ENCODE peak calls at places on chromosomes 4 and X, in eight cellular contexts. P is GM12878; J is astrocyte; H is CD4-positive, CD25-positive, alpha-beta regulatory T cell; Y is CD8-positive, alpha-beta T cell; O is ovary; I is heart left ventricle; F is colonic mucosa. E is an unnamed sample.

GRCh38 chrX:5449323-5449722 is 779.3 kb downstream of the NLGN4X start:
- DNase-seq in P (no peak), J (no peak), H (no peak), Y (no peak), O (no peak), I (no peak), F (no peak), E (no peak)

GRCh38 chrX:16002185-16002584 is 121.2 kb upstream of the GRPR start:
- DNase-seq in P (no peak), J (no peak), H (no peak), Y (no peak), O (no peak), I (no peak), F (no peak), E (no peak)

GRCh38 chrX:73825569-73825968 is 262.6 kb downstream of the CHIC1 start:
- DNase-seq in P (no peak), J (no peak), H (no peak), Y (no peak), O (no peak), I (no peak), F (no peak), E (no peak)

GRCh38 chrX:148133099-148133725 is 152.1 kb downstream of the FMR1NB start:
- DNase-seq in P (no peak), J (no peak), H (peak; percentile 34), Y (no peak), O (no peak), I (no peak), F (no peak), E (no peak)

GRCh38 chrX:2485460-2485753 is 15.4 kb downstream of the DHRSX start:
- DNase-seq in P (no peak), J (no peak), H (no peak), Y (no peak), O (no peak), I (no peak), F (no peak), E (no peak)

GRCh38 chrX:13717697-13718483 is 16.5 kb downstream of the TRAPPC2 start:
- DNase-seq in P (no peak), J (peak; percentile 58), H (no peak), Y (no peak), O (peak; percentile 35), I (no peak), F (no peak), E (peak; percentile 53)

GRCh38 chr4:156536661-156537060 is 434.9 kb downstream of the PDGFC start:
- DNase-seq in P (no peak), J (peak; percentile 63), H (no peak), Y (no peak), O (no peak), I (no peak), F (no peak), E (no peak)

GRCh38 chr4:149549911-149550310 is 265.7 kb downstream of the IQCM start:
- DNase-seq in P (no peak), J (peak; percentile 10), H (no peak), Y (no peak), O (no peak), I (peak; percentile 16), F (no peak), E (no peak)

GRCh38 chr4:101198741-101199339 is 148.5 kb downstream of the PPP3CA start:
- DNase-seq in P (no peak), J (no peak), H (no peak), Y (no peak), O (no peak), I (no peak), F (no peak), E (no peak)

GRCh38 chr4:101199507-101200285 is 147.6 kb downstream of the PPP3CA start:
- DNase-seq in P (no peak), J (peak; percentile 84), H (no peak), Y (no peak), O (no peak), I (no peak), F (no peak), E (no peak)

GRCh38 chr4:101197350-101197749 is 150.0 kb downstream of the PPP3CA start:
- DNase-seq in P (no peak), J (no peak), H (no peak), Y (no peak), O (no peak), I (no peak), F (no peak), E (no peak)

GRCh38 chr4:101201421-101201820 is 145.9 kb downstream of the PPP3CA start:
- DNase-seq in P (no peak), J (no peak), H (no peak), Y (no peak), O (no peak), I (no peak), F (no peak), E (no peak)

DNA sequence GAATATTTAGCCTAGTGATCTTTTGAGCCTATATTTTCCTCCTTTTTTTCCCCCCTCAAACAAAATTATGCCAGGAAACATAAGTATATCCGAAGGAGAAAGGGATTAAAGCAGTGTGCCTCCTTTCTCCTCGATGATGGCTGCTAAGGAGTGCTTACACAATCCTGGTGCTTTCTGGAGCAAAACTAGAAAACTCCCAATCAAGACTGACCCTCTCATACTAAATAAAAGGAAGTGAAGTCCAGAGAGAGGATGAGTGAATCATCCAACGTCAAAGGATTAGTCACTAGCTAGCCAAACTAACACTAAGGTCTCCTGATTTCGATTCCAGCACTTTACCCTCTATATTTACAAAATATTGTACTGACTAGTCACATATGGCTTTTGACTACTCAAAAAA is 146.8 kb downstream of the PPP3CA start:
- DNase-seq in P (no peak), J (peak; percentile 96), H (no peak), Y (no peak), O (no peak), I (no peak), F (no peak), E (no peak)
- H3K4me1 ChIP-seq in P (no peaks in the 10 kb centered on the region), J (peaks cover 15% of the 10 kb centered on the region), H (peaks cover 8% of the 10 kb centered on the region), Y (peaks cover 4% of the 10 kb centered on the region), O (peaks cover 1% of the 10 kb centered on the region), I (peaks cover 5% of the 10 kb centered on the region), F (no peaks in the 10 kb centered on the region), E (no peaks in the 10 kb centered on the region)

DNA sequence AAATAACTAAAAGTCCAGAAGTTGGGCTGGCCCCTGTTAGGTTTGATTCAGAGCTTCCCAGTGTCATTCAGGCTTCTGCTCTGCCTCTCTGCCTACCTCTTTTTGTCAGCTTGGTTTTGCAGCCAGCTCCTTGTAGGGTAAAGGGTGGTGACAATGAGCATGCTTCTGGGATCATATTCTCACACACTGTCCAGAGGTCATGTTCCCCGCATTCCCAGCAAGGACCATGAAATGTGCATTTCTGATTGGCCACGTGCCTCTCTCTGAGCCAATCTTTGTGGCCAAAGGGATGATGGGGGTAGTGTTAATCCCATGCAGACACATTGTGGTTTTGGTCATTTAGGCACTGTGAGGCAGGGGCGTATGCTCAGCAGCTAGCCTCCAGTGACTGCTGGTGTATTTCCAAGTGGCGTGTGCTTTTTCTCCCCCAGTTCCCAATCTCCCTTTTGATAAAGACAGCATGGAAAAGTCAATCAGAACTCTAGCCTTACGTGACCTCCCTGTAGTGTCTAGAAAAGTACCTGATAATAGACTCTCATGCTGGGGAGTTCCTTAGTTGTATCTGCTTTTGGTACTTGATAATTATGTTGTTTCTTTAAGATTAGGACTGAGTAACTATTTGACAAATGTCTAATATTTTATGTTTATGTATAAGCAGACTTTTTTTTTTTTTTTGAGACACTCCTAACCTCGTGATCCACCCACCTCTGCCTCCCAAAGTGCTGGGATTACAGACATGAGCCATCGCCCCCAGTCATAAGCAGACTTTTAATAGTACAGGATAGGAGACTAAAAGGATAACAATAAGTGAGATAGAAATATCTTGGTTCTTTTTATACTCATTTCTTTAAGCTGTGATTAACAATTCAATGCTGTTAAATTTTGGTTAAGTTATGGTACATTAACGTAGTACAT is 57.8 kb downstream of the KIAA0232 start:
- DNase-seq in P (no peak), J (peak; percentile 53), H (no peak), Y (no peak), O (no peak), I (peak; percentile 45), F (no peak), E (no peak)
- H3K27ac ChIP-seq in P (no peak overlapping the region), J (no peak overlapping the region), H (no peak overlapping the region), Y (no peak overlapping the region), O (no peak overlapping the region), I (peak overlapping the region; percentile 79), F (no peak overlapping the region), E (no peak overlapping the region)

DNA sequence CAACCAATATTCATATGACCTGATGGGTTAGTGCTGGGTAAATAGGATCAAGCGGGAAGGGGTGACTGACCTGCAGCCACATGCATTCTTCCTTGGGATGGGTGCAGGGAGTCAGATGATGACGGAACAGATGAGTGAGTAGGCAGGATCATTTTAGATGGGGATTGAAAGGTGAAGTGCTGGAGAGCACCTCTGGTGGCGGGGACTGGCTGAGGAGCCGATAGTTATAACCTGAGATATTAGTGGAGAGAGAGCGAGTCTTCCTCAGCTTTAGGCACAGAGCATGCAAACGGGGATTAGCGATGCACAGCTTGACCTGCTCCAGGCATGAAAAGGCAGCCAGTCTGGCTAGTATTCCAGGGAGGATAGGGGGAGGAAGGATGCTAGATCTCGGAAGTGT is 99.1 kb downstream of the AFF1 start:
- DNase-seq in P (no peak), J (no peak), H (no peak), Y (no peak), O (no peak), I (no peak), F (no peak), E (no peak)
- H3K4me1 ChIP-seq in P (peaks cover 57% of the 10 kb centered on the region), J (peaks cover 39% of the 10 kb centered on the region), H (peaks cover 26% of the 10 kb centered on the region), Y (peaks cover 12% of the 10 kb centered on the region), O (peaks cover 39% of the 10 kb centered on the region), I (peaks cover 59% of the 10 kb centered on the region), F (peaks cover 19% of the 10 kb centered on the region), E (peaks cover 30% of the 10 kb centered on the region)

GRCh38 chr4:187477224-187477623 is 518.3 kb upstream of the ZFP42 start:
- DNase-seq in P (no peak), J (no peak), H (no peak), Y (no peak), O (no peak), I (no peak), F (no peak), E (no peak)

GRCh38 chr4:187474238-187474637 is 521.3 kb upstream of the ZFP42 start:
- DNase-seq in P (no peak), J (no peak), H (no peak), Y (no peak), O (no peak), I (no peak), F (no peak), E (no peak)

GRCh38 chr4:187475901-187476300 is 519.7 kb upstream of the ZFP42 start:
- DNase-seq in P (no peak), J (no peak), H (no peak), Y (no peak), O (no peak), I (no peak), F (no peak), E (no peak)

GRCh38 chr4:187480146-187481145 is 515.1 kb upstream of the ZFP42 start:
- DNase-seq in P (no peak), J (peak; percentile 29), H (no peak), Y (no peak), O (no peak), I (no peak), F (no peak), E (no peak)

DNA sequence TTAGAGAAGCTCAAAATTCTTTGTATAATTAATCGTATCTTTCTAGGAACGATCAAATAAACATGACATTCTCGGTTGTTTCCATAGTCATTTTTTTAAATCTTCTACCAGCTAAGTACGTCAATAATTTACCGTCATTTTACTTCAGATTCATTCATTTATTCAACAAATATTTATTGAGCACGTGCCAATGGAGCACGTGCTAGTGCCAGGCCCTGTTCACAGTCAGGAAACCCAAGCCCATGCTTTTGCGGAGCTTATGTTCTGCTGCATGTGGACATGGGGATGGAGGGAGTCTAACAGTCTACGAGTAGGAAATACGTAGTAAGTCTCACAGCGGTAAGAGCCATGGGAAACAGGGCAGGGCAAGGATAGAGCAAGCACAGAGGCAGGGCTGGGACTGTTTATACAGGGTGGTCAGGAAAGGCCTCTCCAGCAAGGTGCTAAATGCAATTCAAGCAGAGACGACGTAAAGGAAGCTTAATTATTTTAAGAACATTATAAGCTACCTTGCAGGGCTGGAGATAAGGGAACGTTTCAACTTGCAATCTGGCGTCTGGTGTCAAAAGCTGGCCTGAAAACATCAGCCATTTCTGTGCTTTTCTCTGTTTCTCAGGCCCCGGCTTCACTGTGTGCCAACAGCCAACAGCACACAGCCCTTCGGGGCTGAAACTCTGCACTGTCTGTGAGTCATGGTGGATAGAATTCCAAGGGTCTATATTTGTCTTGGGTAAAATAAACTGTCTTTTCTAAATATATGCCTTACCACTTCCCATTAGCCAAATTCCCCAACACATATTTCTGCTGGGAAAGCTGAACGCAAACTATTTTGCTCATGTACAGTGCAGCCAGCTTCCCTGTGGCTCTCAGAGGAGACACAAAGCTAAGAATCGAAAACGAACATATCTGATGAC is 517.0 kb upstream of the ZFP42 start:
- DNase-seq in P (no peak), J (peak; percentile 84), H (no peak), Y (no peak), O (no peak), I (no peak), F (no peak), E (peak; percentile 76)
- H3K27ac ChIP-seq in P (no peak overlapping the region), J (peak overlapping the region; percentile 78), H (no peak overlapping the region), Y (no peak overlapping the region), O (no peak overlapping the region), I (no peak overlapping the region), F (peak overlapping the region; percentile 40), E (peak overlapping the region; percentile 98)

E was measured in aorta.